ENCODE peak calls at places on chromosomes 4 and X, in seven cellular contexts. P, R, K, S, B, M and X are unnamed samples.
A peak's percentile ranks its signal among the peaks of the same experiment; 100 is the strongest.

GRCh38 chrX:108219949-108220601 is 128.5 kb downstream of the ATG4A start:
- DNase-seq in P (no peak), M (no peak), K (no peak), R (no peak), B (no peak), S (no peak), X (no peak)

GRCh38 chr4:99875073-99875472 is 19.2 kb downstream of the LAMTOR3 start:
- DNase-seq in S (peak; percentile 79), R (no peak), M (no peak), K (no peak), P (no peak), B (no peak), X (peak; percentile 15)

GRCh38 chr4:26624042-26624441 is 40.2 kb downstream of the TBC1D19 start:
- DNase-seq in K (no peak), P (no peak), S (no peak), B (no peak), R (no peak), M (no peak), X (no peak)

GRCh38 chr4:13484749-13485345 is 707 bp upstream of the RAB28 start:
- DNase-seq in B (no peak), P (no peak), S (peak; percentile 62), R (no peak), K (no peak), M (no peak), X (no peak)

GRCh38 chrX:102808336-102808735 is 87.8 kb downstream of the GPRASP3 start:
- DNase-seq in B (no peak), R (no peak), S (no peak), M (no peak), K (no peak), P (no peak), X (no peak)

GRCh38 chr4:145679520-145679919 is 426 bp upstream of the C4orf51 start:
- DNase-seq in M (no peak), S (no peak), P (peak; percentile 79), K (no peak), R (peak; percentile 58), B (peak; percentile 19), X (no peak)

GRCh38 chr4:16843831-16844508 is 54.5 kb downstream of the LDB2 start:
- DNase-seq in S (no peak), K (no peak), P (no peak), M (no peak), R (no peak), B (no peak), X (no peak)

GRCh38 chr4:168486961-168487820 is 6.9 kb upstream of the DDX60L start:
- DNase-seq in M (no peak), K (no peak), P (no peak), R (no peak), S (peak; percentile 99), B (no peak), X (no peak)

GRCh38 chrX:117990438-117990837 is 126.2 kb downstream of the KLHL13 start:
- DNase-seq in M (no peak), S (no peak), B (no peak), K (no peak), R (no peak), P (no peak), X (no peak)

GRCh38 chrX:153421856-153422255 is 10.6 kb downstream of the ZFP92 start:
- DNase-seq in P (no peak), S (no peak), R (no peak), B (no peak), K (no peak), M (no peak), X (no peak)

GRCh38 chr4:113272523-113272922 is 223.1 kb downstream of the ANK2 start:
- DNase-seq in P (no peak), B (no peak), S (no peak), M (no peak), K (no peak), R (no peak), X (no peak)

GRCh38 chrX:118066867-118067515 is 49.6 kb downstream of the KLHL13 start:
- DNase-seq in B (no peak), S (no peak), K (no peak), M (no peak), P (no peak), R (no peak), X (no peak)

GRCh38 chrX:39652336-39652735 is 445.4 kb downstream of the BCOR start:
- DNase-seq in B (no peak), P (no peak), S (peak; percentile 51), K (peak; percentile 7), R (peak; percentile 20), M (no peak), X (peak; percentile 30)

GRCh38 chr4:143178923-143179322 is 5.8 kb upstream of the USP38 start:
- DNase-seq in P (no peak), M (no peak), K (no peak), R (no peak), B (no peak), S (peak; percentile 77), X (peak; percentile 44)

GRCh38 chr4:75939890-75940691 is 722 bp downstream of the NAAA start:
- DNase-seq in S (peak; percentile 76), R (peak; percentile 72), B (peak; percentile 79), K (peak; percentile 49), P (peak; percentile 88), M (peak; percentile 62), X (peak; percentile 65)

GRCh38 chrX:110173192-110174175 is 144.4 kb downstream of the AMMECR1 start:
- DNase-seq in B (no peak), P (no peak), R (peak; percentile 31), S (peak; percentile 57), M (no peak), K (no peak), X (no peak)

GRCh38 chr4:5157721-5158390 is 106.6 kb downstream of the STK32B start:
- DNase-seq in P (no peak), M (no peak), K (no peak), R (no peak), S (peak; percentile 5), B (no peak), X (no peak)

GRCh38 chr4:78645853-78646757 is 94.5 kb downstream of the ANXA3 start:
- DNase-seq in B (peak; percentile 73), M (peak; percentile 75), R (peak; percentile 83), S (peak; percentile 74), P (peak; percentile 82), K (peak; percentile 82), X (no peak)

GRCh38 chrX:67500617-67501016 is 43.2 kb upstream of the AR start:
- DNase-seq in B (no peak), P (no peak), R (no peak), M (no peak), S (no peak), K (no peak), X (no peak)

GRCh38 chr4:71184195-71184781 is 154.5 kb upstream of the SLC4A4 start:
- DNase-seq in K (peak; percentile 79), M (no peak), P (no peak), R (peak; percentile 74), B (peak; percentile 40), S (peak; percentile 76), X (peak; percentile 39)

GRCh38 chr4:71188197-71188625 is 150.6 kb upstream of the SLC4A4 start:
- DNase-seq in K (no peak), B (no peak), S (no peak), R (no peak), P (no peak), M (no peak), X (no peak)

GRCh38 chr4:71186566-71187398 is 152.0 kb upstream of the SLC4A4 start:
- DNase-seq in P (peak; percentile 70), M (peak; percentile 26), R (peak; percentile 44), S (peak; percentile 52), K (no peak), B (peak; percentile 67), X (peak; percentile 23)

GRCh38 chr4:71187399-71188196 is 151.2 kb upstream of the SLC4A4 start:
- DNase-seq in M (no peak), S (peak; percentile 21), K (no peak), P (peak; percentile 58), R (peak; percentile 61), B (peak; percentile 49), X (no peak)

GRCh38 chr4:71186257-71186565 is 152.6 kb upstream of the SLC4A4 start:
- DNase-seq in B (no peak), P (no peak), S (no peak), K (no peak), M (no peak), R (peak; percentile 83), X (no peak)
- H3K27me3 ChIP-seq in B (no peaks in the 10 kb centered on the region), P (no peaks in the 10 kb centered on the region), S (peaks cover 16% of the 10 kb centered on the region), K (peaks cover 4% of the 10 kb centered on the region), M (no peaks in the 10 kb centered on the region), R (no peaks in the 10 kb centered on the region), X (peaks cover 3% of the 10 kb centered on the region)

GRCh38 chr4:139919513-139919912 is 234.5 kb downstream of the MAML3 start:
- DNase-seq in P (no peak), S (peak; percentile 45), R (peak; percentile 13), K (no peak), B (no peak), M (peak; percentile 42), X (peak; percentile 13)

GRCh38 chr4:139922625-139923024 is 231.4 kb downstream of the MAML3 start:
- DNase-seq in M (no peak), B (peak; percentile 35), S (no peak), K (no peak), P (no peak), R (peak; percentile 47), X (no peak)

GRCh38 chr4:139918994-139919393 is 235.0 kb downstream of the MAML3 start:
- DNase-seq in S (no peak), K (no peak), B (no peak), M (no peak), P (no peak), R (no peak), X (no peak)

GRCh38 chr4:139920552-139920951 is 233.4 kb downstream of the MAML3 start:
- DNase-seq in R (no peak), M (no peak), B (no peak), K (no peak), P (no peak), S (no peak), X (no peak)

GRCh38 chr4:139921551-139922184 is 232.3 kb downstream of the MAML3 start:
- DNase-seq in R (peak; percentile 84), P (no peak), M (no peak), K (no peak), S (no peak), B (peak; percentile 75), X (no peak)
- H3K4me1 ChIP-seq in R (peaks cover 65% of the 10 kb centered on the region), P (peaks cover 46% of the 10 kb centered on the region), M (peaks cover 32% of the 10 kb centered on the region), K (no peaks in the 10 kb centered on the region), S (peaks cover 4% of the 10 kb centered on the region), B (peaks cover 42% of the 10 kb centered on the region), X (peaks cover 28% of the 10 kb centered on the region)

GRCh38 chrX:53115550-53115874 is 21.6 kb downstream of the KANTR start:
- DNase-seq in S (no peak), M (no peak), R (no peak), K (no peak), P (no peak), B (no peak), X (no peak)

GRCh38 chrX:53122013-53122412 is 28.1 kb downstream of the KANTR start:
- DNase-seq in B (no peak), S (no peak), P (no peak), K (no peak), M (no peak), R (no peak), X (no peak)

GRCh38 chrX:53114864-53115549 is 21.1 kb downstream of the KANTR start:
- DNase-seq in S (no peak), B (no peak), P (no peak), M (no peak), K (no peak), R (no peak), X (no peak)

GRCh38 chrX:53116101-53116500 is 22.2 kb downstream of the KANTR start:
- DNase-seq in P (no peak), B (no peak), S (no peak), M (no peak), R (no peak), K (no peak), X (no peak)
- H3K4me3 ChIP-seq in P (peak overlapping the region; percentile 22), B (no peak overlapping the region), S (no peak overlapping the region), M (peak overlapping the region; percentile 1), R (no peak overlapping the region), K (no peak overlapping the region), X (no peak overlapping the region)

GRCh38 chr4:73870778-73871177 is 1.6 kb downstream of the CXCL1 start:
- DNase-seq in K (no peak), R (no peak), P (no peak), S (no peak), M (no peak), B (no peak), X (no peak)
- H3K27me3 ChIP-seq in K (peaks cover 22% of the 10 kb centered on the region), R (no peaks in the 10 kb centered on the region), P (peaks cover 10% of the 10 kb centered on the region), S (no peaks in the 10 kb centered on the region), M (no peaks in the 10 kb centered on the region), B (no peaks in the 10 kb centered on the region), X (no peaks in the 10 kb centered on the region)